ENCODE peak calls at places on chromosomes 2 and 18, in ten cellular contexts. Y is endodermal cell, Z is fibroblast of pulmonary artery, S is coronary artery, D is astrocyte, V is upper lobe of left lung, X is sigmoid colon, R is ovary, Q is uterus, O is AG04449. H is an unnamed sample.

GRCh38 chr18:55096261-55097026 is 137.2 kb upstream of the CCDC68 start:
- DNase-seq in R (peak), Z (peak), S (no peak), O (peak), Q (peak), Y (peak), D (peak), X (no peak), V (no peak), H (no peak)

GRCh38 chr2:69734040-69734611 is 7.8 kb upstream of the ANXA4 start:
- DNase-seq in Q (peak), D (no peak), S (no peak), Z (peak), R (peak), V (no peak), X (no peak), O (no peak), Y (no peak), H (no peak)

GRCh38 chr2:71595549-71595948 is 142.2 kb downstream of the DYSF start:
- DNase-seq in Z (no peak), R (no peak), Q (no peak), D (no peak), Y (no peak), V (no peak), S (no peak), X (no peak), O (no peak), H (no peak)

GRCh38 chr2:17539596-17539992 is 902 bp upstream of the VSNL1 start:
- DNase-seq in X (peak), R (peak), D (peak), Z (peak), Q (peak), Y (peak), O (no peak), V (peak), S (no peak), H (no peak)

GRCh38 chr18:76445275-76445674 is 49.8 kb downstream of the ZNF516 start:
- DNase-seq in V (no peak), S (no peak), Q (no peak), Y (no peak), Z (peak), X (no peak), D (peak), R (no peak), O (peak), H (no peak)

GRCh38 chr18:37489011-37489410 is 76.6 kb downstream of the CELF4 start:
- DNase-seq in S (no peak), V (no peak), O (no peak), Q (no peak), Z (no peak), D (no peak), Y (no peak), X (no peak), R (no peak), H (no peak)

GRCh38 chr2:61645911-61646310 is 107.8 kb upstream of the XPO1 start:
- DNase-seq in R (no peak), Y (no peak), D (peak), X (no peak), O (peak), Q (no peak), S (no peak), V (no peak), Z (peak), H (no peak)

GRCh38 chr2:8203354-8203753 is 478.5 kb upstream of the ID2 start:
- DNase-seq in O (no peak), D (no peak), X (no peak), Y (no peak), Z (peak), Q (peak), S (no peak), R (peak), V (no peak), H (no peak)

GRCh38 chr2:195563857-195564512 is 93.0 kb upstream of the SLC39A10 start:
- DNase-seq in O (peak), Q (no peak), Y (no peak), Z (peak), S (no peak), R (no peak), D (peak), V (no peak), X (no peak), H (no peak)

GRCh38 chr2:98839292-98839691 is 96.7 kb downstream of the CRACDL start:
- DNase-seq in X (no peak), Z (peak), V (no peak), O (peak), D (peak), R (no peak), Y (no peak), Q (no peak), S (no peak), H (no peak)

GRCh38 chr18:2955966-2956521 is 56.9 kb downstream of the LPIN2 start:
- DNase-seq in Q (no peak), Y (no peak), Z (peak), S (no peak), D (no peak), V (no peak), R (no peak), O (no peak), X (no peak), H (no peak)

GRCh38 chr2:164243315-164243714 is 378.0 kb downstream of the GRB14 start:
- DNase-seq in V (no peak), S (no peak), O (no peak), X (no peak), Y (no peak), Q (no peak), R (no peak), Z (no peak), D (no peak), H (no peak)

GRCh38 chr18:9708057-9708881 is at the start of gene RAB31:
- DNase-seq in Q (peak), S (peak), D (peak), V (peak), R (peak), Y (peak), Z (peak), X (peak), O (no peak), H (peak)

GRCh38 chr2:174012347-174013309 is 47.5 kb upstream of the SP3 start:
- DNase-seq in Y (peak), O (no peak), X (peak), S (no peak), V (peak), Z (peak), Q (peak), R (peak), D (no peak), H (no peak)

GRCh38 chr2:62568983-62569837 is 63.2 kb upstream of the TMEM17 start:
- DNase-seq in O (no peak), V (no peak), S (no peak), D (peak), Y (no peak), Z (no peak), X (no peak), R (no peak), Q (no peak), H (no peak)

GRCh38 chr2:101983928-101984327 is 7.8 kb upstream of the IL1R2 start:
- DNase-seq in Q (no peak), X (no peak), R (no peak), V (no peak), S (no peak), Y (no peak), O (no peak), D (no peak), Z (peak), H (no peak)

GRCh38 chr2:50535971-50536759 is 495.8 kb downstream of the NRXN1 start:
- DNase-seq in S (no peak), X (no peak), D (peak), Z (peak), O (no peak), R (no peak), V (no peak), Y (no peak), Q (no peak), H (no peak)

GRCh38 chr2:32836961-32837360 is 109.8 kb upstream of the LTBP1 start:
- DNase-seq in X (no peak), Q (no peak), S (no peak), Z (no peak), Y (no peak), O (no peak), D (no peak), V (no peak), R (no peak), H (no peak)

GRCh38 chr2:209637293-209637692 is 134.3 kb upstream of the UNC80 start:
- DNase-seq in Y (no peak), Q (no peak), R (no peak), D (no peak), V (no peak), S (no peak), O (no peak), Z (no peak), X (no peak), H (no peak)

GRCh38 chr2:39179974-39180960 is 59.4 kb upstream of the SOS1 start:
- DNase-seq in D (no peak), R (no peak), X (no peak), Y (no peak), O (no peak), S (no peak), Q (no peak), V (no peak), Z (no peak), H (no peak)

GRCh38 chr2:122451040-122451439 is 695.6 kb downstream of the TSN start:
- DNase-seq in R (no peak), V (no peak), S (no peak), O (no peak), D (no peak), Q (no peak), X (no peak), Y (peak), Z (peak), H (no peak)

GRCh38 chr18:6763524-6763923 is 34.0 kb downstream of the ARHGAP28 start:
- DNase-seq in X (peak), O (no peak), Z (no peak), Y (no peak), S (no peak), Q (no peak), V (no peak), R (no peak), D (no peak), H (no peak)

GRCh38 chr2:17878222-17879136 is at the start of gene KCNS3:
- DNase-seq in V (peak), S (no peak), Q (peak), Y (peak), Z (peak), D (no peak), R (peak), X (peak), O (no peak), H (peak)

GRCh38 chr18:31901063-31901462 is 41.9 kb downstream of the TRAPPC8 start:
- DNase-seq in Q (no peak), Z (no peak), R (no peak), D (no peak), V (no peak), Y (no peak), X (no peak), O (no peak), S (no peak), H (no peak)

GRCh38 chr2:119749405-119750066 is 10.2 kb upstream of the PTPN4 start:
- DNase-seq in X (no peak), Q (no peak), O (no peak), R (no peak), Y (no peak), S (no peak), V (no peak), D (peak), Z (peak), H (no peak)

GRCh38 chr2:10173258-10174005 is 50.9 kb downstream of the RRM2 start:
- DNase-seq in V (no peak), Z (no peak), D (no peak), S (no peak), Y (no peak), O (no peak), Q (no peak), X (no peak), R (no peak), H (no peak)

GRCh38 chr2:17578466-17578928 is 38.0 kb downstream of the VSNL1 start:
- DNase-seq in V (no peak), Y (peak), Q (no peak), X (no peak), Z (no peak), D (no peak), O (no peak), R (no peak), S (no peak), H (no peak)

GRCh38 chr2:3071645-3072044 is 306.0 kb downstream of the EIPR1 start:
- DNase-seq in Q (no peak), D (no peak), S (no peak), O (no peak), V (no peak), X (no peak), Y (no peak), R (no peak), Z (no peak), H (no peak)

GRCh38 chr18:24492445-24492844 is 32.0 kb downstream of the HRH4 start:
- DNase-seq in O (no peak), Q (no peak), Y (no peak), S (peak), Z (no peak), D (no peak), R (no peak), V (no peak), X (no peak), H (no peak)

GRCh38 chr2:139495851-139496250 is 715.7 kb upstream of the NXPH2 start:
- DNase-seq in X (no peak), Y (peak), Z (no peak), S (no peak), D (no peak), Q (no peak), O (no peak), V (no peak), R (no peak), H (no peak)

GRCh38 chr18:75280427-75281280 is 70.1 kb downstream of the TSHZ1 start:
- DNase-seq in S (no peak), D (no peak), R (no peak), Z (no peak), O (no peak), Q (no peak), V (no peak), X (no peak), Y (no peak), H (no peak)

GRCh38 chr2:30149513-30149912 is 2.7 kb downstream of the YPEL5 start:
- DNase-seq in X (no peak), D (peak), S (no peak), Q (no peak), Y (peak), Z (peak), V (no peak), O (no peak), R (no peak), H (no peak)

GRCh38 chr18:51490417-51490816 is 292.9 kb upstream of the MEX3C start:
- DNase-seq in V (no peak), O (no peak), Y (no peak), S (no peak), X (no peak), R (no peak), D (no peak), Q (no peak), Z (no peak), H (no peak)

GRCh38 chr18:51490860-51491259 is 293.4 kb upstream of the MEX3C start:
- DNase-seq in V (no peak), Z (no peak), Y (no peak), Q (no peak), D (no peak), S (no peak), R (no peak), X (no peak), O (no peak), H (no peak)

GRCh38 chr18:51491678-51492372 is 294.3 kb upstream of the MEX3C start:
- DNase-seq in O (no peak), S (no peak), Y (no peak), V (no peak), R (no peak), Z (no peak), X (no peak), Q (no peak), D (no peak), H (no peak)

DNA sequence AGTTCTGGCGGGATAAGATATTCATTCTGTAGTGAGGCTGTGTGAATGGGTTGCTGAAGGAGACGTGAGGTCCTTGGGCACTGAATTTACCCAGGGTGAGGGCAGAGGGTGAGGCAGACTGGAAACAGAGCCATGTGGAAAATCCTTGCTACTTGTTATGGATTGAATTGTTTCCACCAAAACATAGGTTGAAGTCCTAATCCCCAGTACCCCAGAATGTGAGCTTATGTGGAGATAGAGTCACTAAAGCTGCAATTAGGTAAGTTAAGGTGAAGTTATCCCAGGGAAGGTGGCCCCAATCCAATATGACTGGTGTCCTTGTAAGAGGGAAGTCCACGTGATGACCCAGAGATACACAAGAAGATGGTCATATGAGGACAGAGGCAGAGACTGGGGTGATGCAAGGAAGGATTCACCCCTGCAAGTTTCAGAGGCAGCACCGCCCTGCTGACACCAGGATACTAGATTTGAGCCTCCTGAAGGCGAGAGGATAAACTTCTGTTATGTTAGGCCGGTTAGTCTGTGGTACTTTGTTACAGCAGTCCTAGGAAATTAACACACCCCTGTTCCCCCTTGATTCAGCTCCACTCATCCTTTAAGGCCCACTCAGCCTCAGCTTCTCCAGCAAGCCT is 289.4 kb upstream of the MEX3C start:
- DNase-seq in D (no peak), O (no peak), Y (no peak), X (no peak), Q (no peak), R (no peak), V (no peak), Z (no peak), S (no peak), H (no peak)
- TF ChIP-seq CTCF in D (no peak), O (no peak), Y (no peak), X (no peak), Q (no peak), R (no peak), V (no peak), Z (no peak), S (no peak), H (no peak)

GRCh38 chr2:177604291-177605065 is 211.9 kb downstream of the AGPS start:
- DNase-seq in D (peak), O (peak), V (no peak), Z (peak), R (peak), S (no peak), Y (peak), X (no peak), Q (peak), H (no peak)
- TF ChIP-seq CTCF in D (peak), O (peak), V (no peak), Z (peak), R (peak), S (peak), Y (peak), X (peak), Q (peak), H (peak)

GRCh38 chr2:84836215-84836614 is 44.7 kb downstream of the TRABD2A start:
- DNase-seq in O (no peak), Z (no peak), Y (no peak), D (no peak), Q (no peak), V (no peak), S (no peak), X (no peak), R (no peak), H (no peak)

GRCh38 chr2:84830095-84830494 is 50.8 kb downstream of the TRABD2A start:
- DNase-seq in Q (no peak), V (peak), S (no peak), X (peak), R (peak), D (no peak), Z (no peak), O (no peak), Y (peak), H (no peak)

GRCh38 chr2:84830758-84831500 is 50.0 kb downstream of the TRABD2A start:
- DNase-seq in D (no peak), Y (no peak), Z (no peak), R (no peak), X (no peak), Q (no peak), V (no peak), S (no peak), O (no peak), H (no peak)

GRCh38 chr2:84832772-84833461 is 48.0 kb downstream of the TRABD2A start:
- DNase-seq in Z (no peak), Y (no peak), R (no peak), X (no peak), S (no peak), V (peak), Q (no peak), O (no peak), D (no peak), H (no peak)

DNA sequence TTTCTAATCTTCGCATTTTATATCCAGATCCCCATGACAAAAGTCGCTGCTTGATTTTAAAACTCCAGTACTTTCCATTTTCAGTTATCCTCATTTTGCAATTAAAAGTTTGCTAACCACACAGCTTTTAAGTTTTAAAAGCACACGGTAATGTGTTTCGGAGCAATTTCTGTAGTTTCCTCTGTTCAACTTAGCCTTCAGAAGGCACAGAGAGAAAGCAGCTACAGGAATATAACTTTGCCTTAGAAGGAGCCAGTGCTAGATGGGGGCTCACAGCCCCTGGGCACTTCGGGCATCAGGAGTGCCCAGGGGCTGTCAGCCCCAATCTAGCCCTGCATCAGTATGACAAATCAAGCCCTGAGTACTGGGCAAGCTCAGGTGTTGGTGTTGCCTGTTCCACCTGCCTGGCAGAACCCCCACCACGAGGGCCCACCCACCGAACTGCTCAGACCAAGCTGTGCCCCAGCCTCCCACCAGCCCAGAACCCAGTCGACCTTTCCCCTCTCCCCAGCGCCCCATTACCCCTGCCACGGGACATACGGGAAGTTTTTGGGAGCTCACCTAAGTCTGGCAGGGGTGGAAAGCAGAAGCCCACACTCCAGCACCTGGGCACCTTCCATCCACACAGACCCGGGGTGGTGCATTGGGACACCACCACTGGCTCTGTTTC is 47.3 kb downstream of the TRABD2A start:
- DNase-seq in Y (no peak), X (no peak), Z (no peak), R (no peak), S (no peak), O (no peak), Q (no peak), V (no peak), D (no peak), H (no peak)
- TF ChIP-seq CTCF in Y (no peak), X (no peak), Z (no peak), R (no peak), S (no peak), O (no peak), Q (no peak), V (no peak), D (no peak), H (no peak)

GRCh38 chr2:54558976-54559410 is 102.9 kb downstream of the SPTBN1 start:
- DNase-seq in S (no peak), O (no peak), R (no peak), Z (no peak), V (peak), D (no peak), Q (no peak), Y (no peak), X (no peak), H (no peak)

GRCh38 chr2:54559593-54560145 is 103.5 kb downstream of the SPTBN1 start:
- DNase-seq in D (peak), X (peak), Z (peak), Q (no peak), Y (peak), V (peak), R (no peak), O (peak), S (no peak), H (no peak)

GRCh38 chr2:54561010-54561409 is 104.9 kb downstream of the SPTBN1 start:
- DNase-seq in Y (no peak), X (no peak), Q (no peak), D (no peak), V (no peak), R (no peak), O (no peak), S (no peak), Z (no peak), H (no peak)

GRCh38 chr2:54561795-54562592 is 105.9 kb downstream of the SPTBN1 start:
- DNase-seq in Z (no peak), R (no peak), Q (no peak), V (no peak), Y (no peak), X (no peak), O (no peak), S (no peak), D (no peak), H (no peak)

DNA sequence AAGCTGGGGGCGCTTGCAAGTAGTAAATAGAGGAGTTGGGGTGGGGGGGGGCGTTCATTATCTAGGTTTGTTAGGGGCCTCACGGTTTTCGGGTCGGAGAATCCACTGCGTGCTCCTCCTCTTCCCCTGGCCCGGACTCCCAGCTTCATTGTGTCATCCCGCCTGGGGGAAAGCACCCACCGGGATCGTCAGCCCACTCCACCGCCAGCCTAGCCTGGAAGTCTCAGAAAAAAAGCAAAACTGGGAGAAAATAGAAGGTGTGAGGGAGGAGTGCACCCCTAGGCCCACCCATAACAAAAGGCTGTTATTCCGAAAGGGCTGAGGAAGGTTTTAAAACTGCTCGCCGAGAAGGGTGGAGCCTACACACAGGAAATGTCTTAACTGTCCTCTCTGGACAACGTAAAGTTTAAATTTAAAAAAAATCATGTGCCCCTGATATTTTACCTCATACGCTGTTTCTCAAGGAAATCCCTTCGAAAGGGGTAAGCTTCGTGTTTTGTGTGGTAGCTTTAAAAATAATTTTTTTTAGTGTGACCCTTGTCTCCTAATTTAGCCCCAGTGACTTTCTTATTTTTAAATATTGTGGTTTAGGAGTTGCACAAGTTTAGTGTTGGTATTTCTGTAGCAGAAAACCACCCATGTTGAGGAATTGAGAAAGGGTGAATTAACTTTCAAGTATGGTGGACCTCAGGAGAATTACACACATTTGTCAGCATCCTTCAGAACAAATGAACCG is 104.2 kb downstream of the SPTBN1 start:
- DNase-seq in S (peak), Y (peak), Z (peak), Q (peak), V (peak), O (no peak), R (peak), X (peak), D (peak), H (no peak)
- TF ChIP-seq CTCF in S (no peak), Y (peak), Z (no peak), Q (no peak), V (no peak), O (no peak), R (no peak), X (no peak), D (no peak), H (no peak)

H was measured in progenitor cell of endocrine pancreas.